ENCODE peak calls at places on chromosomes 12 and 14, in ten cellular contexts. O is spleen; Q is OCI-LY7; E is psoas muscle; X is aorta; Z is neuronal stem cell; H is CD4-positive, CD25-positive, alpha-beta regulatory T cell; J is A549; I is tibial artery; T is pancreas. U is an unnamed sample. For H3K4me1 and H3K9me3, the result is how much of the 10 kb centered on the place peaks cover.

GRCh38 chr12:95591731-95592130 is 40.5 kb upstream of the USP44 start:
- DNase-seq in H (no peak), T (no peak), Q (no peak), X (no peak), I (no peak), E (no peak), J (no peak), O (no peak), Z (no peak), U (no peak)

GRCh38 chr14:61563880-61564622 is 131.3 kb upstream of the HIF1A start:
- DNase-seq in J (no peak), T (no peak), H (no peak), Z (no peak), X (no peak), E (no peak), Q (no peak), I (no peak), O (no peak), U (no peak)

GRCh38 chr12:105783983-105784947 is 354.5 kb downstream of the NUAK1 start:
- DNase-seq in Q (peak), E (no peak), T (no peak), J (no peak), X (no peak), I (no peak), H (no peak), Z (no peak), O (no peak), U (no peak)

GRCh38 chr14:33692762-33693161 is 258.1 kb downstream of the EGLN3 start:
- DNase-seq in J (no peak), O (no peak), Q (no peak), H (no peak), X (no peak), T (no peak), I (no peak), Z (no peak), E (no peak), U (no peak)

GRCh38 chr12:92543872-92544271 is 158.9 kb upstream of the PLEKHG7 start:
- DNase-seq in J (no peak), X (no peak), Q (peak), Z (no peak), O (no peak), T (no peak), I (no peak), H (no peak), E (no peak), U (no peak)

GRCh38 chr12:11621797-11622423 is 27.6 kb upstream of the ETV6 start:
- DNase-seq in O (no peak), E (no peak), X (no peak), I (no peak), Q (peak), H (no peak), Z (no peak), T (no peak), J (no peak), U (peak)

GRCh38 chr12:19198272-19198671 is 68.7 kb downstream of the PLEKHA5 start:
- DNase-seq in X (no peak), Q (no peak), T (no peak), Z (no peak), J (no peak), I (no peak), H (no peak), O (no peak), E (no peak), U (no peak)

GRCh38 chr12:64912501-64912900 is 88.1 kb downstream of the TBC1D30 start:
- DNase-seq in J (no peak), Q (no peak), H (no peak), O (no peak), E (peak), T (no peak), Z (no peak), I (no peak), X (no peak), U (no peak)

GRCh38 chr14:24179961-24180726 is 8.3 kb downstream of the REC8 start:
- DNase-seq in H (no peak), E (no peak), Q (no peak), J (no peak), Z (no peak), I (no peak), T (no peak), O (peak), X (no peak), U (no peak)

GRCh38 chr12:52216807-52217206 is 16.2 kb upstream of the KRT7 start:
- DNase-seq in Z (no peak), E (no peak), Q (no peak), H (no peak), T (no peak), O (peak), X (no peak), J (no peak), I (peak), U (no peak)

GRCh38 chr14:94924189-94924588 is 154.3 kb upstream of the GSC start:
- DNase-seq in Z (no peak), T (no peak), E (no peak), Q (no peak), I (no peak), H (no peak), O (peak), X (no peak), J (no peak), U (no peak)

GRCh38 chr12:51994959-51995358 is 11.8 kb upstream of the TAMALIN start:
- DNase-seq in Z (no peak), O (no peak), I (peak), X (no peak), H (no peak), T (no peak), J (no peak), Q (no peak), E (no peak), U (no peak)

GRCh38 chr14:104092931-104093365 is 7.4 kb downstream of the ASPG start:
- DNase-seq in Z (no peak), H (no peak), J (no peak), E (no peak), O (no peak), T (no peak), I (no peak), Q (no peak), X (peak), U (no peak)

GRCh38 chr14:95095991-95096390 is 61.3 kb downstream of the DICER1 start:
- DNase-seq in E (no peak), H (no peak), J (no peak), I (no peak), T (no peak), X (no peak), Z (peak), O (no peak), Q (no peak), U (no peak)

GRCh38 chr12:56988207-56988739 is 18.1 kb downstream of the ZBTB39 start:
- DNase-seq in I (no peak), Z (no peak), X (no peak), O (peak), T (no peak), H (no peak), J (no peak), Q (no peak), E (no peak), U (no peak)

GRCh38 chr12:86712425-86712843 is 456.2 kb upstream of the MGAT4C start:
- DNase-seq in Z (no peak), O (no peak), J (peak), X (no peak), Q (no peak), T (no peak), E (no peak), H (no peak), I (no peak), U (no peak)

GRCh38 chr12:77122661-77123060 is 57.3 kb upstream of the E2F7 start:
- DNase-seq in Q (no peak), Z (no peak), J (no peak), I (no peak), O (no peak), X (no peak), E (no peak), H (no peak), T (no peak), U (no peak)

GRCh38 chr14:90837355-90837754 is 21.1 kb upstream of the TTC7B start:
- DNase-seq in Z (no peak), H (no peak), E (no peak), J (no peak), I (no peak), X (no peak), O (no peak), T (peak), Q (no peak), U (no peak)

GRCh38 chr12:93122569-93123091 is 193.5 kb upstream of the EEA1 start:
- DNase-seq in I (no peak), J (no peak), Q (no peak), X (no peak), E (no peak), T (peak), O (no peak), Z (no peak), H (no peak), U (no peak)

GRCh38 chr12:79938843-79939242 is 3.9 kb upstream of the PPP1R12A start:
- DNase-seq in T (no peak), Z (no peak), H (no peak), I (no peak), Q (no peak), X (no peak), O (no peak), E (no peak), J (no peak), U (no peak)

GRCh38 chr12:45314770-45315169 is 98.9 kb downstream of the ANO6 start:
- DNase-seq in I (no peak), T (no peak), O (no peak), Q (no peak), E (no peak), J (no peak), X (no peak), Z (no peak), H (no peak), U (no peak)

GRCh38 chr12:113179023-113179422 is 6.3 kb downstream of the DDX54 start:
- DNase-seq in X (peak), I (no peak), J (no peak), E (no peak), O (no peak), H (no peak), Q (no peak), Z (no peak), T (no peak), U (no peak)

GRCh38 chr14:75069021-75069810 is at the start of gene ZC2HC1C:
- DNase-seq in E (peak), T (peak), I (peak), H (peak), O (peak), Q (peak), X (peak), Z (peak), J (peak), U (peak)

GRCh38 chr12:27333311-27334009 is 824 bp downstream of the BMAL2 start:
- DNase-seq in O (peak), Q (no peak), H (no peak), T (peak), X (peak), I (peak), J (no peak), E (peak), Z (peak), U (peak)

GRCh38 chr12:6631549-6631961 is 4.2 kb downstream of the LPAR5 start:
- DNase-seq in Z (no peak), J (no peak), Q (peak), X (no peak), O (no peak), H (no peak), T (no peak), I (no peak), E (no peak), U (no peak)

GRCh38 chr14:103607039-103607668 is 21.9 kb upstream of the KLC1 start:
- DNase-seq in O (peak), Z (no peak), J (no peak), E (peak), H (peak), Q (peak), I (peak), T (peak), X (peak), U (peak)

GRCh38 chr12:53229454-53229853 is 2.6 kb downstream of the RARG start:
- DNase-seq in Z (no peak), E (no peak), Q (no peak), T (no peak), J (no peak), I (no peak), X (no peak), O (peak), H (no peak), U (no peak)

GRCh38 chr14:29197557-29197956 is 431.0 kb downstream of the FOXG1 start:
- DNase-seq in X (no peak), Q (no peak), T (no peak), I (no peak), E (no peak), H (no peak), Z (no peak), O (no peak), J (no peak), U (no peak)

GRCh38 chr14:21923820-21924219 is 250.2 kb upstream of the OR4E1 start:
- DNase-seq in I (no peak), X (no peak), Q (peak), J (no peak), O (no peak), E (no peak), T (no peak), H (no peak), Z (no peak), U (peak)

GRCh38 chr14:21921453-21921852 is 247.8 kb upstream of the OR4E1 start:
- DNase-seq in Z (no peak), T (no peak), X (no peak), O (no peak), J (no peak), I (no peak), E (no peak), H (no peak), Q (no peak), U (no peak)

DNA sequence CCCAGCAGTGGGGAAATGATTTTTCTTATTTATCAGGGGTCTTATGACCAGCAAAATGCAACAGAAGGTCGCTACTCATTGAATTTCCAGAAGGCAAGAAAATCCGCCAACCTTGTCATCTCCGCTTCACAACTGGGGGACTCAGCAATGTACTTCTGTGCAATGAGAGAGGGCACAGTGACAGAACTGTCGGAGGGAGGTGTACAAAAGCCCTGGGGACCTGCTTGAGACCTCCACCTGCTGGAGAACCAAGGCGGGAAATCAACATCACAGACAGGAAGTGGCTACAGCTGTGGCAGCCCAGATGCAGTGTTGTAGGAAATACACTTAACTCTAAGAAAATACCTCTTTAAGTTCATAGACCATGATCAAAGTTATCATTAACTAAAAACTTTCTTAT is 250.9 kb upstream of the OR4E1 start:
- DNase-seq in I (no peak), X (no peak), O (peak), J (no peak), Q (peak), T (no peak), Z (no peak), E (no peak), H (peak), U (peak)
- H3K4me1 ChIP-seq in I (under half), X (under half), O (under half), J (under half), Q (under half), T (under half), Z (under half), E (under half), H (under half), U (under half)

GRCh38 chr12:131217024-131217586 is 263.4 kb downstream of the ADGRD1 start:
- DNase-seq in E (no peak), J (no peak), H (no peak), I (no peak), Q (no peak), X (no peak), Z (no peak), T (no peak), O (peak), U (no peak)
- H3K4me3 ChIP-seq in E (no peak), J (no peak), H (no peak), I (no peak), Q (no peak), X (no peak), Z (no peak), T (no peak), O (no peak), U (no peak)

DNA sequence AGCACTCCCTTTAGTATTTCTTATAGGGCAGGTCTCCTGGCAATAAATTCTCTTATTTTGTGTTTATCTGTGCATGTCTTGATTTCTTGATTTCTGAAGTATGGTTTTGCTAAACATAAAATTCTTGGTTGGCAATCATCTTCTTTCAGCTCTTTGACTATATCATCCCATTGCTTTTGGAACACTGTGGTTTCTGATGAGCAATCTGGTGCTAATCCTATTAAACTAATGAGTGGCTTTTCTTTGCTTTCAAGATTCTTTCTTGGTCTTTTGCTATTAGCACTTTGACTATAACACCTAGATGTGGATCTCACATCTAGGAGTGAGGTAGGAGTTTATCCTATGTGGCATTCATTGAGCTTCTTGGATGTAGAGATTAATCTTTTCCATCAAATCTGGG is 120.7 kb upstream of the MED13L start:
- DNase-seq in H (no peak), T (no peak), Q (no peak), O (no peak), J (no peak), E (no peak), Z (no peak), I (no peak), X (no peak), U (no peak)
- H3K9me3 ChIP-seq in H (under half), T (under half), Q (under half), O (under half), J (under half), E (under half), Z (under half), I (under half), X (under half), U (under half)

GRCh38 chr12:98419795-98420402 is 95.5 kb upstream of the TMPO start:
- DNase-seq in O (no peak), Z (no peak), J (no peak), H (no peak), X (no peak), E (no peak), T (no peak), I (no peak), Q (no peak), U (no peak)
- H3K4me1 ChIP-seq in O (under half), Z (under half), J (under half), H (under half), X (under half), E (under half), T (under half), I (under half), Q (under half), U (under half)

GRCh38 chr12:26239127-26239500 is 43.7 kb downstream of the SSPN start:
- DNase-seq in T (no peak), Z (no peak), J (no peak), H (no peak), X (no peak), O (no peak), Q (no peak), I (no peak), E (no peak), U (no peak)
- H3K4me3 ChIP-seq in T (no peak), Z (no peak), J (no peak), H (no peak), X (no peak), O (no peak), Q (no peak), I (no peak), E (no peak), U (no peak)

U was measured in CD8-positive, alpha-beta T cell.